ENCODE peak calls at places on chromosomes 1 and 21, in seven cellular contexts. B is fibroblast of pulmonary artery, G is thoracic aorta, F is right lobe of liver, N is GM10248, Z is heart right ventricle, H is prostate gland. I is an unnamed sample.

GRCh38 chr1:220890582-220890981 is 11.3 kb downstream of the HLX start:
- DNase-seq in B (no peak), G (no peak), F (no peak), N (no peak), Z (no peak), H (no peak), I (no peak)

GRCh38 chr1:30191154-30191702 is 532.2 kb downstream of the MATN1 start:
- DNase-seq in B (peak), G (no peak), F (no peak), N (no peak), Z (no peak), H (no peak), I (no peak)

GRCh38 chr1:8016244-8017241 is 9.6 kb downstream of the ERRFI1 start:
- DNase-seq in B (no peak), G (no peak), F (no peak), N (no peak), Z (no peak), H (no peak), I (no peak)

GRCh38 chr21:33712022-33712803 is 69.9 kb downstream of the ITSN1 start:
- DNase-seq in B (peak), G (no peak), F (no peak), N (no peak), Z (no peak), H (no peak), I (no peak)

GRCh38 chr1:229159668-229160544 is 111.0 kb upstream of the RAB4A start:
- DNase-seq in B (no peak), G (no peak), F (no peak), N (no peak), Z (no peak), H (no peak), I (no peak)

GRCh38 chr21:44765231-44766013 is 36.2 kb downstream of the UBE2G2 start:
- DNase-seq in B (no peak), G (no peak), F (no peak), N (no peak), Z (no peak), H (no peak), I (no peak)

GRCh38 chr1:224203243-224204016 is 20.4 kb downstream of the DEGS1 start:
- DNase-seq in B (peak), G (no peak), F (peak), N (no peak), Z (peak), H (no peak), I (peak)

GRCh38 chr21:40752125-40752524 is 94.8 kb downstream of the DSCAM start:
- DNase-seq in B (no peak), G (no peak), F (no peak), N (no peak), Z (no peak), H (no peak), I (no peak)

GRCh38 chr1:29835486-29836273 is 599.4 kb downstream of the PTPRU start:
- DNase-seq in B (no peak), G (no peak), F (no peak), N (no peak), Z (no peak), H (no peak), I (no peak)

GRCh38 chr1:1200876-1201810 is 5.2 kb downstream of the TNFRSF18 start:
- DNase-seq in B (peak), G (no peak), F (peak), N (peak), Z (peak), H (peak), I (no peak)

GRCh38 chr1:167095368-167095767 is 1.5 kb downstream of the STYXL2 start:
- DNase-seq in B (peak), G (no peak), F (no peak), N (no peak), Z (no peak), H (no peak), I (peak)

GRCh38 chr1:245986404-245987221 is 520.5 kb downstream of the SMYD3 start:
- DNase-seq in B (peak), G (no peak), F (no peak), N (no peak), Z (no peak), H (no peak), I (no peak)

GRCh38 chr1:96472471-96472870 is 249.1 kb upstream of the PTBP2 start:
- DNase-seq in B (peak), G (no peak), F (no peak), N (no peak), Z (no peak), H (no peak), I (no peak)

GRCh38 chr1:201636581-201636980 is 97.7 kb downstream of the NAV1 start:
- DNase-seq in B (peak), G (no peak), F (no peak), N (no peak), Z (no peak), H (no peak), I (no peak)

GRCh38 chr1:198638441-198638840 is 399 bp upstream of the PTPRC start:
- DNase-seq in B (no peak), G (no peak), F (no peak), N (no peak), Z (no peak), H (no peak), I (no peak)

GRCh38 chr1:194658090-194658439 is 1471.7 kb upstream of the B3GALT2 start:
- DNase-seq in B (peak), G (no peak), F (no peak), N (no peak), Z (no peak), H (no peak), I (no peak)

DNA sequence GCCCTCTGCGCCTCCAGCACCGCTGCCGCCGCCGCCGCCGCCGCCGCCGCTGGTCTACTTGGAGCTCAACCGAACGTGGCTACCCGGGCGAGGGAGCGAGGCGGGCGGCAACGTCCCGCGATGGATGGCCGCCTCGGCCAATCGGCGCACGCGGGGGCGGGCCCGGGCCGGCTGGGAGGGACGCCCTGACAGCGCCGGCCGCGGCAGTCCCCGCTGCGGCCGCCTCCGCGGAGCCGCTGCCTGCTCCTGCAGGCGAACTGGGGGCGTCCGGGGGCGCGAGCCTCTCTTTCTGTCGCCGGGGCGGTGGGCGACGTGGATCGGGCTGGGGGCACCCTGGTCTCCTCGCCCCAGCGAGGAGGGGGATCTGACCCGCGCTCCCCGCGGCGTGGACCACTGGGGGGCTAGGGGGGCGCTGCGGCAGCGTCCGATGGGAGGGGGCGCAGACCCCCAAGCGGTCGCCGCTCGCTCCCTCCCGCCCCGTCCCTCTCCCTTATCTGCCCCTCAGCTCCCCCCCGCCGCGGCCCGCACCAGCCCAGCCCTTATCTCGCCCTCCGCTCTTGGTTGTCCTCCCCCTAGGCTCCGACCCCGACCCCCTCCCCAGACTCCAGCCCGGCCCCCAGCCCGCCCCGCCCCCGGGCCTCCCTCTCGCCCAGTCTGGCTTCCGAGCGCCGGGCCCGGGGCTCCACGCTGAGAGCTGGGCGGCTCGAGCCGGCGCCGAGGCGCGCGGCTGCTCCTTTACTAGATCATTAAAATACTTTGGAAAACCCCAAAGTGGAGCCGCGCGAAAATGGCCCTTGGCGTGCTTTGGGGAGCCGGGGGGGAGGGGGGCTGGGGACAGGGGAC is at the start of gene SSBP3:
- DNase-seq in B (peak), G (peak), F (peak), N (peak), Z (peak), H (peak), I (peak)
- TF ChIP-seq CTCF in B (no peak), G (no peak), F (no peak), N (no peak), Z (no peak), H (peak), I (no peak)

GRCh38 chr1:38615680-38616079 is 243.9 kb downstream of the RRAGC start:
- DNase-seq in B (no peak), G (no peak), F (no peak), N (no peak), Z (no peak), H (no peak), I (no peak)
- TF ChIP-seq CTCF in B (no peak), G (no peak), F (no peak), N (no peak), Z (no peak), H (no peak), I (peak)

DNA sequence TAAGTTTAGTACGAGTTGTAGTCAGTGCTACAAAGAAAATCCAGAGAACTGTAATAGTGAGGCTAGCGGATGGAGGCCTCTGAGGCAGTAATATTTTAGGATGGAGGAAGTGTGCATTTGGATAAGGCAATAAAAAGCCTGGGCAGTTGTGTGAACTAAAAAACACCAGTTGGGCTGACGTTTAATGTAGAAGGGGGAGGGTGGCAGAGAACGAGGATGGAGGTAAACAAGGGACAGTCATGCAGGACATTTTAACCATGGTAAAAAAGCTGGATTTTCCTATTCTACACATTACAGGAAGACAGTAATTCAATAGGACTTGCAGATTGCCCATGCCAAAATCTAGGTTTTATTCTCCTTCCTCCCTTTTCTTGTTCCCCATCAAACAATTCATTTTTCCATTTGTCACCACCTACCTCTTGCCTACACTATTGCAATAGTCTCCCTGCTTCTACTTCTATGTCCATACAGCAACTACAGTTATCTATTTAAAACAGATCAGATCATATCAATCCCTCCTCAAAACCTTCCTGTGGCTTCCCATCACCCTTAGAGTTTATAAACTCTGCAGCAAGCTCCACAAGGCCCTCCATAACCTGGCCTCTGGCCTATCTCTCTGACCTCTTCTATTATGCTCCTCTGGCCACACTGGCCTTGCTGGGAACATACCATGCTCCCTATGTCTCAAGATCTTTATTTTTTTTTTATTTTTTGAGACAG is 27.7 kb downstream of the ERO1B start:
- DNase-seq in B (no peak), G (no peak), F (no peak), N (no peak), Z (no peak), H (no peak), I (no peak)
- TF ChIP-seq CTCF in B (no peak), G (no peak), F (no peak), N (no peak), Z (no peak), H (no peak), I (no peak)

DNA sequence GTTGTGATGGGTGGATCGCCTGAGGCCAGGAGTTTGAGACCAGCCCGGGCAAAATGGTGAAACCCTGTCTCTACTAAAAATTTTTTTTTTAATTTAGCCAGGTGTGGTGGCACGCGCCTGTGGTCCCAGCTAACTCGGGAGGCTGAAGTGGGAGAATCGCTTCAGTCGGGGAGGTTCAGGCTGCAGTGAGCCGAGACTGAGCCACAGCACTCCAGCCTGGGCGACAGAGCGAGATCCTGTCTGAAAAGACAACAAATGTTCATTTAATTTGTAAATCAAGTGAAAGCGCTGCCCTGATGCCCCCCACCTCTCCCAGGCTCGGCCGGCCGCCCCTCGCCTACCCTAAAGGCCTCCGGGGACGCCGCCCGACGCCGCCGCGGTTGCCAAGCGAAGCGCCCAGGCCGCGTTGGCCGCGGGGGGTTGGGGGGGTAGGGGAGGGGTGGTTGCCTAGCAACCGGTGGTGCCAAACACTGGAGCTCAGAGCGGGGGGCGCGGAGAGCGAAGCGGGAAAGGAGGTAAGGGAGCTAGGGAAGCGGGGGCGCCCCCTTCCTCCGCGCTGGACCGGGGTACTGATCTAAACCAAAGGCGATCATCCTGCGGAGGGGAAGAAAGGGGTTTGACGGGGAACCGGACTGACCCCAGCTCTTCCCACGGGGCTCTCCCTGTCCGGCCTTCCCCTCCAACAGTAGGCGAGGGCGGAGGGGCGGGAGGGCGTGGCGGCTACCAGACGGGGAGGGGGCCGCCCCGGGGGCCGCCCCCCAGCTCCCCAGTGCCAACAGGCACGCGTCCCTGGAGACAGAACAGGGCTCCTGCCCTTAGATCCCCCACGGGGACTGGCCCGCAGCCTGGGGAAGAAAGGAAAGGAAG is at the start of gene TEKT2:
- DNase-seq in B (peak), G (no peak), F (no peak), N (peak), Z (no peak), H (no peak), I (no peak)
- TF ChIP-seq CTCF in B (no peak), G (no peak), F (no peak), N (no peak), Z (no peak), H (no peak), I (no peak)

GRCh38 chr1:230365723-230366307 is 60.3 kb downstream of the PGBD5 start:
- DNase-seq in B (no peak), G (no peak), F (no peak), N (no peak), Z (no peak), H (no peak), I (no peak)
- TF ChIP-seq CTCF in B (no peak), G (no peak), F (no peak), N (no peak), Z (no peak), H (no peak), I (peak)

GRCh38 chr1:27356628-27357280 is 10.0 kb downstream of the MAP3K6 start:
- DNase-seq in B (no peak), G (no peak), F (no peak), N (no peak), Z (no peak), H (peak), I (no peak)
- TF ChIP-seq CTCF in B (no peak), G (no peak), F (no peak), N (no peak), Z (no peak), H (no peak), I (no peak)

GRCh38 chr1:61053281-61053711 is 29.1 kb upstream of the NFIA start:
- DNase-seq in B (peak), G (no peak), F (no peak), N (no peak), Z (no peak), H (no peak), I (no peak)
- TF ChIP-seq CTCF in B (no peak), G (no peak), F (no peak), N (no peak), Z (no peak), H (no peak), I (no peak)